ENCODE peak calls at places on chromosome 10, in five cellular contexts. U, D, K, M and G are unnamed samples.
A peak's percentile ranks its signal among the peaks of the same experiment; 100 is the strongest.

GRCh38 chr10:106615081-106615480 is 549.4 kb downstream of the SORCS1 start:
- DNase-seq in K (no peak), U (no peak), M (no peak), D (peak; percentile 21), G (no peak)

GRCh38 chr10:110861930-110862677 is 9.6 kb upstream of the PDCD4 start:
- DNase-seq in D (no peak), M (no peak), U (no peak), K (no peak), G (no peak)

GRCh38 chr10:123480845-123481244 is 185.3 kb upstream of the GPR26 start:
- DNase-seq in M (no peak), K (no peak), U (no peak), D (no peak), G (no peak)

GRCh38 chr10:105063796-105064195 is 422.7 kb downstream of the SORCS3 start:
- DNase-seq in K (no peak), M (no peak), U (peak; percentile 52), D (peak; percentile 83), G (no peak)

GRCh38 chr10:43260911-43261577 is 5.8 kb downstream of the RASGEF1A start:
- DNase-seq in K (no peak), U (no peak), D (no peak), M (no peak), G (no peak)

GRCh38 chr10:86585037-86585725 is 63.6 kb upstream of the WAPL start:
- DNase-seq in U (peak; percentile 81), D (peak; percentile 74), M (peak; percentile 52), K (peak; percentile 65), G (peak; percentile 55)

GRCh38 chr10:10332786-10333185 is 684.9 kb upstream of the CELF2 start:
- DNase-seq in U (no peak), K (no peak), D (no peak), M (no peak), G (no peak)

GRCh38 chr10:8193546-8193945 is 139.1 kb downstream of the GATA3 start:
- DNase-seq in K (no peak), D (no peak), U (no peak), M (no peak), G (no peak)

GRCh38 chr10:94500063-94500462 is 45.5 kb upstream of the HELLS start:
- DNase-seq in K (no peak), U (no peak), D (no peak), M (no peak), G (no peak)

GRCh38 chr10:72292223-72292691 is 18.5 kb downstream of the DDIT4 start:
- DNase-seq in D (peak; percentile 51), M (no peak), K (no peak), U (peak; percentile 79), G (no peak)

GRCh38 chr10:43978091-43978490 is 329.4 kb upstream of the ZNF32 start:
- DNase-seq in U (no peak), D (no peak), K (no peak), M (no peak), G (no peak)

GRCh38 chr10:24989867-24990266 is 26.1 kb downstream of the ENKUR start:
- DNase-seq in K (no peak), M (no peak), U (no peak), D (no peak), G (no peak)

GRCh38 chr10:125080296-125080695 is 80.1 kb downstream of the CTBP2 start:
- DNase-seq in K (no peak), U (no peak), D (no peak), M (no peak), G (no peak)

GRCh38 chr10:21272585-21273399 is 252.7 kb downstream of the SKIDA1 start:
- DNase-seq in M (no peak), D (peak; percentile 10), K (no peak), U (no peak), G (no peak)

GRCh38 chr10:77967611-77968022 is 41.1 kb upstream of the DLG5 start:
- DNase-seq in U (no peak), D (peak; percentile 22), K (no peak), M (no peak), G (no peak)

GRCh38 chr10:3169738-3170137 is 2.8 kb downstream of the PITRM1 start:
- DNase-seq in D (peak; percentile 7), U (no peak), M (no peak), K (no peak), G (no peak)

GRCh38 chr10:46254467-46254866 is 32.3 kb upstream of the ANTXRL start:
- DNase-seq in U (no peak), M (no peak), D (no peak), K (no peak), G (no peak)

GRCh38 chr10:63264852-63265617 is 131.9 kb downstream of the NRBF2 start:
- DNase-seq in K (no peak), M (no peak), D (peak; percentile 62), U (peak; percentile 44), G (no peak)

GRCh38 chr10:34427911-34428216 is 387.2 kb downstream of the PARD3 start:
- DNase-seq in K (no peak), U (no peak), M (no peak), D (no peak), G (no peak)

GRCh38 chr10:4303045-4303444 is 518.0 kb upstream of the KLF6 start:
- DNase-seq in K (no peak), U (no peak), M (no peak), D (no peak), G (no peak)